ENCODE peak calls at places on chromosome 1, in ten cellular contexts. One of them, this sample, is unnamed.
A peak's percentile ranks its signal among the peaks of the same experiment; 100 is the strongest.

GRCh38 chr1:85576256-85576641 is 4.3 kb upstream of the CCN1 start:
- DNase-seq in neural crest cell: peak; percentile 45
- DNase-seq in WERI-Rb-1: peak; percentile 71
- DNase-seq in B cell: no peak
- DNase-seq in HFF-Myc: peak; percentile 59
- DNase-seq in spleen: no peak
- DNase-seq in dorsolateral prefrontal cortex: no peak
- DNase-seq in left ventricle myocardium inferior: no peak
- DNase-seq in AG10803: no peak
- DNase-seq in heart left ventricle: no peak
- DNase-seq in this sample: no peak

GRCh38 chr1:56958526-56958925 is 7.3 kb downstream of the C8B start:
- DNase-seq in neural crest cell: no peak
- DNase-seq in WERI-Rb-1: peak; percentile 60
- DNase-seq in B cell: no peak
- DNase-seq in HFF-Myc: no peak
- DNase-seq in spleen: no peak
- DNase-seq in dorsolateral prefrontal cortex: no peak
- DNase-seq in left ventricle myocardium inferior: no peak
- DNase-seq in AG10803: peak; percentile 67
- DNase-seq in heart left ventricle: no peak
- DNase-seq in this sample: no peak

GRCh38 chr1:182674346-182675246 is 9.8 kb downstream of the RGS8 start:
- DNase-seq in neural crest cell: no peak
- DNase-seq in WERI-Rb-1: no peak
- DNase-seq in B cell: no peak
- DNase-seq in HFF-Myc: no peak
- DNase-seq in spleen: no peak
- DNase-seq in dorsolateral prefrontal cortex: no peak
- DNase-seq in left ventricle myocardium inferior: no peak
- DNase-seq in AG10803: peak; percentile 46
- DNase-seq in heart left ventricle: no peak
- DNase-seq in this sample: no peak

GRCh38 chr1:61079898-61080336 is 2.4 kb upstream of the NFIA start:
- DNase-seq in neural crest cell: peak; percentile 38
- DNase-seq in WERI-Rb-1: peak; percentile 62
- DNase-seq in B cell: no peak
- DNase-seq in HFF-Myc: peak; percentile 65
- DNase-seq in spleen: peak; percentile 80
- DNase-seq in dorsolateral prefrontal cortex: peak; percentile 68
- DNase-seq in left ventricle myocardium inferior: peak; percentile 85
- DNase-seq in AG10803: peak; percentile 80
- DNase-seq in heart left ventricle: peak; percentile 88
- DNase-seq in this sample: peak; percentile 53

GRCh38 chr1:204574856-204575145 is 58.6 kb downstream of the MDM4 start:
- DNase-seq in neural crest cell: no peak
- DNase-seq in WERI-Rb-1: peak; percentile 100
- DNase-seq in B cell: no peak
- DNase-seq in HFF-Myc: peak; percentile 31
- DNase-seq in spleen: no peak
- DNase-seq in dorsolateral prefrontal cortex: no peak
- DNase-seq in left ventricle myocardium inferior: peak; percentile 67
- DNase-seq in AG10803: peak; percentile 42
- DNase-seq in heart left ventricle: peak; percentile 49
- DNase-seq in this sample: no peak

GRCh38 chr1:218558411-218558810 is 213.3 kb downstream of the TGFB2 start:
- DNase-seq in neural crest cell: no peak
- DNase-seq in WERI-Rb-1: no peak
- DNase-seq in B cell: no peak
- DNase-seq in HFF-Myc: no peak
- DNase-seq in spleen: no peak
- DNase-seq in dorsolateral prefrontal cortex: no peak
- DNase-seq in left ventricle myocardium inferior: no peak
- DNase-seq in AG10803: no peak
- DNase-seq in heart left ventricle: no peak
- DNase-seq in this sample: no peak

GRCh38 chr1:98452162-98452561 is 209.4 kb upstream of the SNX7 start:
- DNase-seq in neural crest cell: no peak
- DNase-seq in WERI-Rb-1: no peak
- DNase-seq in B cell: no peak
- DNase-seq in HFF-Myc: no peak
- DNase-seq in spleen: no peak
- DNase-seq in dorsolateral prefrontal cortex: no peak
- DNase-seq in left ventricle myocardium inferior: no peak
- DNase-seq in AG10803: no peak
- DNase-seq in heart left ventricle: no peak
- DNase-seq in this sample: no peak

GRCh38 chr1:51000160-51000559 is 30.1 kb downstream of the CDKN2C start:
- DNase-seq in neural crest cell: no peak
- DNase-seq in WERI-Rb-1: no peak
- DNase-seq in B cell: peak; percentile 33
- DNase-seq in HFF-Myc: no peak
- DNase-seq in spleen: no peak
- DNase-seq in dorsolateral prefrontal cortex: no peak
- DNase-seq in left ventricle myocardium inferior: no peak
- DNase-seq in AG10803: no peak
- DNase-seq in heart left ventricle: no peak
- DNase-seq in this sample: no peak

GRCh38 chr1:6129313-6129712 is 50.8 kb downstream of the CHD5 start:
- DNase-seq in neural crest cell: no peak
- DNase-seq in WERI-Rb-1: no peak
- DNase-seq in B cell: no peak
- DNase-seq in HFF-Myc: no peak
- DNase-seq in spleen: no peak
- DNase-seq in dorsolateral prefrontal cortex: no peak
- DNase-seq in left ventricle myocardium inferior: no peak
- DNase-seq in AG10803: no peak
- DNase-seq in heart left ventricle: no peak
- DNase-seq in this sample: no peak

GRCh38 chr1:69376408-69376807 is 191.3 kb upstream of the LRRC7 start:
- DNase-seq in neural crest cell: no peak
- DNase-seq in WERI-Rb-1: no peak
- DNase-seq in B cell: no peak
- DNase-seq in HFF-Myc: no peak
- DNase-seq in spleen: no peak
- DNase-seq in dorsolateral prefrontal cortex: no peak
- DNase-seq in left ventricle myocardium inferior: no peak
- DNase-seq in AG10803: no peak
- DNase-seq in heart left ventricle: no peak
- DNase-seq in this sample: no peak

GRCh38 chr1:153526132-153526543 is 9.7 kb downstream of the S100A6 start:
- DNase-seq in neural crest cell: no peak
- DNase-seq in WERI-Rb-1: no peak
- DNase-seq in B cell: no peak
- DNase-seq in HFF-Myc: no peak
- DNase-seq in spleen: peak; percentile 42
- DNase-seq in dorsolateral prefrontal cortex: no peak
- DNase-seq in left ventricle myocardium inferior: no peak
- DNase-seq in AG10803: no peak
- DNase-seq in heart left ventricle: no peak
- DNase-seq in this sample: no peak

GRCh38 chr1:7388488-7389185 is 382.5 kb upstream of the VAMP3 start:
- DNase-seq in neural crest cell: no peak
- DNase-seq in WERI-Rb-1: no peak
- DNase-seq in B cell: no peak
- DNase-seq in HFF-Myc: no peak
- DNase-seq in spleen: peak; percentile 87
- DNase-seq in dorsolateral prefrontal cortex: peak; percentile 83
- DNase-seq in left ventricle myocardium inferior: peak; percentile 57
- DNase-seq in AG10803: peak; percentile 13
- DNase-seq in heart left ventricle: peak; percentile 57
- DNase-seq in this sample: no peak

GRCh38 chr1:160544647-160545046 is 21.6 kb upstream of the SLAMF6 start:
- DNase-seq in neural crest cell: no peak
- DNase-seq in WERI-Rb-1: no peak
- DNase-seq in B cell: peak; percentile 38
- DNase-seq in HFF-Myc: no peak
- DNase-seq in spleen: no peak
- DNase-seq in dorsolateral prefrontal cortex: no peak
- DNase-seq in left ventricle myocardium inferior: no peak
- DNase-seq in AG10803: peak; percentile 10
- DNase-seq in heart left ventricle: no peak
- DNase-seq in this sample: no peak

DNA sequence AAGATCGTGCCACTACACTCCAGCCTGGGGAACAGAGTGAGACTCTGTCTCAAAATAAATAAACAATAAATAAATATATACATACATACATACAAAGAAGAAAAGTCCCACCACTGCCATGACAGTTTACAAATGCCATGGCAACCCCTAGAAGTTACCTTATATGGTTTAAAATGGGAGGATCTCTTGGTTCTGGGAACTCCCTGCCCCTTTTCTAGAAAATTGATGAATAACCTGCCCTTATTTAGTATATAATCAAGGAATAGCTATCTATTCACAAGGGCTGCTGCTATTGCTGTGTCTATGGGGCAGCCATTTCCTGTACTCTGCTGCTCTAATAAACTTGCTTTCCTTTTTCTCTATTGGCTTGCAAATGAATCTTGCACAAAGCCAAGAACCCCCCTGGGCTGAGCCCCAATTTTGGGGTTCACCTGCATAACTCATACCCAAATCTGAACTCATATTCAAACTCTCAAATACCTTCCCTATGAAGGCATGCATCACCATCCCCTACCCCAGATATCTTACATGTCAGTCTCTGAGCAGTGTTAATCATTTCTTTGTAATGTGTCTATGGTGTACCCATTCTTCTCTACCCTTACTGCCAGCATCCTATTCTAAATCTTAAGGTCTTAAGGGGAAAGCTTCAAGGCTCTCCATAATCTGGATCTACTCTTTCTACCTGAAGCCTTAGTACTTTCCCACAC is 9.0 kb downstream of the GON4L start:
- DNase-seq in neural crest cell: no peak
- DNase-seq in WERI-Rb-1: no peak
- DNase-seq in B cell: no peak
- DNase-seq in HFF-Myc: no peak
- DNase-seq in spleen: no peak
- DNase-seq in dorsolateral prefrontal cortex: no peak
- DNase-seq in left ventricle myocardium inferior: no peak
- DNase-seq in AG10803: no peak
- DNase-seq in heart left ventricle: no peak
- DNase-seq in this sample: no peak
- TF ChIP-seq CTCF in neural crest cell: no peak
- TF ChIP-seq CTCF in WERI-Rb-1: no peak
- TF ChIP-seq CTCF in B cell: no peak
- TF ChIP-seq CTCF in HFF-Myc: no peak
- TF ChIP-seq CTCF in spleen: no peak
- TF ChIP-seq CTCF in dorsolateral prefrontal cortex: no peak
- TF ChIP-seq CTCF in left ventricle myocardium inferior: no peak
- TF ChIP-seq CTCF in AG10803: no peak
- TF ChIP-seq CTCF in heart left ventricle: no peak
- TF ChIP-seq CTCF in this sample: no peak

DNA sequence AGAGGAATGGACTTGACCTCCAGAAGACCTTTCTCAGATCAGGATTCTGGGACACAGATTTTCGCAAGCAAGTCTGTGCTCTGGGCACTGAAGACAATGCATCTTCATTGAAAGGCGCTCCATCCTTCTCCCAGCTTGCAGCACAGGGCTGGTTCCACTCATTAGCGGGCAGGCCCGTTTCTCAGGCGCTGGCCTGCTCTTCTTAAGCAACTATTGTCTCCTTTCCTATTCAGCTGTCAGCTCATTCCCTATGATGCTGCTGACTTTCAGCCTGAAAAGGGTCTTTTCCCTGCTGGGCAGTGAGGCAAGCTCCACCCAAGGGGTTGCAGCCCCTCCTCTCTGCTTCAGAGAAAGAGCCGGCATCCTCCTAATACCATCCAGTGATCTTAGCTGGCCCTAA is 92.0 kb upstream of the PLXNA2 start:
- DNase-seq in neural crest cell: peak; percentile 36
- DNase-seq in WERI-Rb-1: no peak
- DNase-seq in B cell: no peak
- DNase-seq in HFF-Myc: no peak
- DNase-seq in spleen: no peak
- DNase-seq in dorsolateral prefrontal cortex: no peak
- DNase-seq in left ventricle myocardium inferior: no peak
- DNase-seq in AG10803: no peak
- DNase-seq in heart left ventricle: no peak
- DNase-seq in this sample: no peak
- TF ChIP-seq CTCF in neural crest cell: no peak
- TF ChIP-seq CTCF in WERI-Rb-1: no peak
- TF ChIP-seq CTCF in B cell: no peak
- TF ChIP-seq CTCF in HFF-Myc: no peak
- TF ChIP-seq CTCF in spleen: no peak
- TF ChIP-seq CTCF in dorsolateral prefrontal cortex: no peak
- TF ChIP-seq CTCF in left ventricle myocardium inferior: no peak
- TF ChIP-seq CTCF in AG10803: no peak
- TF ChIP-seq CTCF in heart left ventricle: no peak
- TF ChIP-seq CTCF in this sample: no peak

GRCh38 chr1:151859814-151860405 is 6.4 kb upstream of the THEM5 start:
- DNase-seq in neural crest cell: no peak
- DNase-seq in WERI-Rb-1: no peak
- DNase-seq in B cell: no peak
- DNase-seq in HFF-Myc: no peak
- DNase-seq in spleen: no peak
- DNase-seq in dorsolateral prefrontal cortex: no peak
- DNase-seq in left ventricle myocardium inferior: no peak
- DNase-seq in AG10803: no peak
- DNase-seq in heart left ventricle: no peak
- DNase-seq in this sample: no peak
- TF ChIP-seq CTCF in neural crest cell: no peak
- TF ChIP-seq CTCF in WERI-Rb-1: no peak
- TF ChIP-seq CTCF in B cell: no peak
- TF ChIP-seq CTCF in HFF-Myc: no peak
- TF ChIP-seq CTCF in spleen: no peak
- TF ChIP-seq CTCF in dorsolateral prefrontal cortex: no peak
- TF ChIP-seq CTCF in left ventricle myocardium inferior: no peak
- TF ChIP-seq CTCF in AG10803: no peak
- TF ChIP-seq CTCF in heart left ventricle: no peak
- TF ChIP-seq CTCF in this sample: no peak

GRCh38 chr1:920506-920905 is 3.2 kb upstream of the SAMD11 start:
- DNase-seq in neural crest cell: no peak
- DNase-seq in WERI-Rb-1: no peak
- DNase-seq in B cell: no peak
- DNase-seq in HFF-Myc: no peak
- DNase-seq in spleen: no peak
- DNase-seq in dorsolateral prefrontal cortex: no peak
- DNase-seq in left ventricle myocardium inferior: no peak
- DNase-seq in AG10803: no peak
- DNase-seq in heart left ventricle: no peak
- DNase-seq in this sample: no peak

GRCh38 chr1:918353-918752 is 5.4 kb upstream of the SAMD11 start:
- DNase-seq in neural crest cell: no peak
- DNase-seq in WERI-Rb-1: no peak
- DNase-seq in B cell: no peak
- DNase-seq in HFF-Myc: no peak
- DNase-seq in spleen: no peak
- DNase-seq in dorsolateral prefrontal cortex: no peak
- DNase-seq in left ventricle myocardium inferior: no peak
- DNase-seq in AG10803: no peak
- DNase-seq in heart left ventricle: no peak
- DNase-seq in this sample: no peak

GRCh38 chr1:920008-920407 is 3.7 kb upstream of the SAMD11 start:
- DNase-seq in neural crest cell: no peak
- DNase-seq in WERI-Rb-1: no peak
- DNase-seq in B cell: no peak
- DNase-seq in HFF-Myc: no peak
- DNase-seq in spleen: no peak
- DNase-seq in dorsolateral prefrontal cortex: no peak
- DNase-seq in left ventricle myocardium inferior: no peak
- DNase-seq in AG10803: no peak
- DNase-seq in heart left ventricle: no peak
- DNase-seq in this sample: no peak

GRCh38 chr1:918843-919242 is 4.9 kb upstream of the SAMD11 start:
- DNase-seq in neural crest cell: no peak
- DNase-seq in WERI-Rb-1: no peak
- DNase-seq in B cell: no peak
- DNase-seq in HFF-Myc: no peak
- DNase-seq in spleen: no peak
- DNase-seq in dorsolateral prefrontal cortex: no peak
- DNase-seq in left ventricle myocardium inferior: no peak
- DNase-seq in AG10803: no peak
- DNase-seq in heart left ventricle: no peak
- DNase-seq in this sample: no peak

GRCh38 chr1:919271-919872 is 4.4 kb upstream of the SAMD11 start:
- DNase-seq in neural crest cell: no peak
- DNase-seq in WERI-Rb-1: no peak
- DNase-seq in B cell: no peak
- DNase-seq in HFF-Myc: no peak
- DNase-seq in spleen: no peak
- DNase-seq in dorsolateral prefrontal cortex: no peak
- DNase-seq in left ventricle myocardium inferior: no peak
- DNase-seq in AG10803: no peak
- DNase-seq in heart left ventricle: no peak
- DNase-seq in this sample: no peak
- TF ChIP-seq CTCF in neural crest cell: no peak
- TF ChIP-seq CTCF in WERI-Rb-1: peak; percentile 50
- TF ChIP-seq CTCF in B cell: no peak
- TF ChIP-seq CTCF in HFF-Myc: no peak
- TF ChIP-seq CTCF in spleen: no peak
- TF ChIP-seq CTCF in dorsolateral prefrontal cortex: no peak
- TF ChIP-seq CTCF in left ventricle myocardium inferior: no peak
- TF ChIP-seq CTCF in AG10803: no peak
- TF ChIP-seq CTCF in heart left ventricle: no peak
- TF ChIP-seq CTCF in this sample: no peak

This sample was measured in Calu3.